ENCODE peak calls at places on chromosome X, in six cellular contexts. F is lower lobe of right lung, B is IMR-90, N is K562, U is A549, C is hepatocyte. M is an unnamed sample.

GRCh38 chrX:151359931-151360871 is 36.8 kb upstream of the VMA21 start:
- DNase-seq in U (no peak), F (peak; percentile 44), N (peak; percentile 8), B (no peak), C (peak; percentile 40), M (no peak)

GRCh38 chrX:154084449-154085300 is 12.8 kb downstream of the MECP2 start:
- DNase-seq in U (no peak), B (no peak), F (no peak), N (no peak), C (no peak), M (no peak)

GRCh38 chrX:78327370-78328048 is at the start of gene CYSLTR1:
- DNase-seq in N (no peak), B (no peak), F (no peak), C (no peak), U (no peak), M (no peak)

GRCh38 chrX:119655125-119655524 is 37.8 kb downstream of the SEPTIN6 start:
- DNase-seq in N (peak; percentile 54), B (peak; percentile 88), F (no peak), C (peak; percentile 64), U (peak; percentile 11), M (no peak)

GRCh38 chrX:150558424-150558823 is 10.0 kb upstream of the MTM1 start:
- DNase-seq in U (no peak), F (no peak), N (no peak), C (no peak), B (no peak), M (no peak)

GRCh38 chrX:11558972-11559371 is 106.7 kb downstream of the ARHGAP6 start:
- DNase-seq in C (peak; percentile 7), U (peak; percentile 44), B (no peak), N (peak; percentile 68), F (peak; percentile 41), M (no peak)

GRCh38 chrX:19705196-19705769 is 182.1 kb downstream of the SH3KBP1 start:
- DNase-seq in C (no peak), N (no peak), U (no peak), B (no peak), F (no peak), M (no peak)

GRCh38 chrX:153571159-153571908 is 27.6 kb downstream of the CCNQ start:
- DNase-seq in U (no peak), C (no peak), N (no peak), F (no peak), B (no peak), M (no peak)

GRCh38 chrX:50962156-50962555 is 51.6 kb downstream of the BMP15 start:
- DNase-seq in B (no peak), U (no peak), C (no peak), F (no peak), N (no peak), M (no peak)

GRCh38 chrX:153638041-153638371 is 9.0 kb upstream of the DUSP9 start:
- DNase-seq in N (no peak), C (no peak), F (no peak), B (no peak), U (no peak), M (no peak)

GRCh38 chrX:2774776-2775175 is 22.9 kb downstream of the XG start:
- DNase-seq in N (no peak), C (no peak), B (no peak), U (no peak), F (no peak), M (no peak)
- TF ChIP-seq CTCF in N (no peak), C (no peak), B (no peak), U (no peak), F (no peak), M (no peak)

DNA sequence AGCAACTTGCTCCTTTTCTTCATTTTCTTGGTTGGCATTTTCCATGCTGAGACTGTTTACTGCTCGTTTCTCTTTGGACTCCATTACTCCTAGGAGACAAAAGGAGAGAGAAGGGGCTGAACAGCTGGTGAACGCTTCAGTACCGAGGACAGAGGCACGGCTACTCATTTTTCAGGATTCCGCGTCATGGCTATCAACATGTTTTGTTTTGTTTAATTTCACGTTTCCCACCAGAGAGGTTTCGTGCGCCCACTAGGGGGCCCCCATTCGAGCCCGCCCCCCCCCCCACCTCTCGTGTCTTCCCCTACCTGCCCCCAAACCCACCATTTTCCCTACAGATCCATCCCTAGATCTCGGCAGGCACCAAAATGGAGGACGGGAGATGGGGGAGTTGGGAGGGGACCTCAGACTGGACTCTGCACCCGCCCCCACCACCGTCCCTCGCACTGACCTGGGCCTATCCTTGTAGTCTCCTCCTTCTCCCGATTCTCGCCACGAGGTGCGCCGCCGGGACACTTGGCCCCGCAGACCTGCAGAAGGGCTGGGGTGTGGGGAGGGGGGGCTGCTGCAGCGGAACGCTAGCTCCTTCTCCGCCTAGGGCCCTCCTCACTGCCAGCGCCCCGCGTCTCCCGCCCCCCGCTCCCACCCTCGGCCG is 653 bp downstream of the BEX1 start:
- DNase-seq in B (peak; percentile 12), F (no peak), C (peak; percentile 58), N (no peak), U (no peak), M (no peak)
- TF ChIP-seq CTCF in B (no peak), F (no peak), C (peak; percentile 19), N (no peak), U (no peak), M (peak; percentile 58)

DNA sequence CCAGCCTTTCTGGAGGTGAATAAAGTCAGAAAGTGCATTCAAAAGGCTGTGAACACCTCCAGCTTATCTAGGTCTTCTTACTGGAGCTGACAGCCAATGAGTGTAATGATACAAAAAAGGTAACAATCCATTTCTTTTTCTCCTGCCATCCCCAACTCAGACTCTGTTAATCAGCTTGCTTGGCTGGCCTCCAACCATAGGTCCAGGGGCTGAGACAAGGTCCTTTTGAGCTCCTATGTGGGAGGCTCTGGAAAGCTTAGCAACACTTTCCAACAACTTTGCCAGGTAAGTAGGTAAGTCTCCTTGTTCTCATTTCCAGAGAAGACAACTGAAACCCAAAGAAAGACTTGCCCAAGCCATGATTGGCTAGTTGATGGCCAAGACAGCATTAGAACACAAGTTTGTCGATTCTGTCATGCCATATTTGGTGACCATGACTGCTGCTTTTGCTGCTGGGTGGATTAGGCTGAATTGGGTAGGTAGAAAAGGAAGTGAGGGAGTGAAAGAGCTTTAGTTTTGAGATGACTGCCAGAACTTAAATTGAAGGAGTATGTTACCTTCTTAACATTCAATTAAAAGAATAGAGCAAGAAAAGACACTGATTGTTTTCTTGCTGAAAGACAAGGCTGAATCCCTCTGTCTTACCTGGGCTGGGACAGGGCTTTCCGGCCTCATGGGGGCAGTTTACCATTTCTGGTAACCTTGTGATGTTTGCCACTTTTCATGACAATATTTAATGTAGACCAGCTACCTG is 22.8 kb downstream of the VSIG4 start:
- DNase-seq in B (no peak), N (no peak), F (no peak), U (no peak), C (no peak), M (no peak)
- TF ChIP-seq CTCF in B (no peak), N (no peak), F (no peak), U (no peak), C (no peak), M (no peak)

GRCh38 chrX:8319359-8319758 is 145.3 kb upstream of the VCX3B start:
- DNase-seq in N (no peak), C (no peak), B (no peak), F (no peak), U (no peak), M (no peak)

DNA sequence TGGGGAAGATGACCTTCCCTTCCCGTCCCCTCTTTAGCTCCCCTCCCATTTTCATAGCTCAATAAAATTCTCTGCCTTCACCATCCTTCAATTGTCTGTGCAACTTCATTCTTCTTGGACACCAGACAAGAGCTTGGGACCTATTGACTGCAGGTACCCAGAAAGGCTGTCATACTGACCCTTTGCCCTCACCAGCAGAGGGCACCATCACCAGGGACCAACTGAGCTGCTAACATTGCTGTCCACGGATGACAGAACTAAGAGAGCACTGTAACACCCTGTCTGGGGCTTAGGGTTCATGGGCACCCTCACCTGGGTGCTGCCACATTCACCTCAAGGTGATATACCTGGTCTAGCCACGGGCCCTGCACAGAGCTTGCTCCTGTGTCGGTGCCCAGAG is 141.3 kb upstream of the VCX3B start:
- DNase-seq in F (no peak), N (no peak), C (no peak), U (peak; percentile 8), B (no peak), M (no peak)
- TF ChIP-seq CTCF in F (no peak), N (no peak), C (no peak), U (no peak), B (no peak), M (no peak)

DNA sequence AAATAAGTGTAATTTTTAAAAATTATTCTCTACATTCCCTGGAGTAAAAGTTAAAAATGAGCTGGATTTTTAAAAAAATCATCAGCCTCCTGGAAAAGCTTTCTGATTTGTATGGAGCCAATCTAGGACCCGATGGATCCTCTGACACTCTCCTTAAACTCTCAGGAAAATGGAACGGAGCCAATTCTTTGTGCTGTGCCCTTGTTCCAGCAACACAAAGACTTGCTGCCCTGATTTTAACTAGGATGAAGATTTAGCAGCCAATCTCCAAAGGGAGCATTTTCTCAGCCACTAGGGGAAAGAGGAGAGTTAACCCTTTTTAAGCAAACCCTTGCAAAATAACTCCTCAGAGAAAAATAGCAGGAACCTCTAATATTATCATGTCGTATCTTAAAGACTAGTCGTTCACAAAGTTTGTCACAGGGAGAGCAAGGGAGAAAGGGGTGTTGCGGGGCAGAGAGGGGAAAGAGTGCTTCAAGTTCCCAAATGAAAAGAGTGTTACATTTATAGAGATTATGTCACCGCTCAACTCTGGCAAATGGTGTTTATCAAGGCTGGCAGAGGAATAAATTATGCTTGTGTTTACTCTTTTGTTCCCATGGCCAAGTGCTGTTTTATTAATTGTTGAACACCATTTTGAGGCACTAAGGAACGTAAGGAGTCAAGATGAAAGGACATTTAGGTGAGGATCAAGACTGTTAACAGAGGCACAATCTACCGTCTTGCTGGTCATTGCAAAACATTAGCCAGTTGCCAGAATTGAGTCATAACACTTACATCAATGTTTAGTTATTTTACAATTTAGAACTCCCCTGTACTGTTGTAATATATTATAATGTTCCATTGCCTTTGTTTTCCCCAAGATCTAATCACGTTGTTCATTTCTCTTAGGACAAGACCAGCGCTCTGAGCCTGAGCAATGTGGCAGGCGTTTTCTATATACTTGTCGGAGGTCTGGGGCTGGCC is 250.7 kb downstream of the THOC2 start:
- DNase-seq in N (no peak), U (no peak), F (no peak), C (no peak), B (peak; percentile 27), M (no peak)
- TF ChIP-seq CTCF in N (no peak), U (no peak), F (no peak), C (no peak), B (no peak), M (peak; percentile 37)

DNA sequence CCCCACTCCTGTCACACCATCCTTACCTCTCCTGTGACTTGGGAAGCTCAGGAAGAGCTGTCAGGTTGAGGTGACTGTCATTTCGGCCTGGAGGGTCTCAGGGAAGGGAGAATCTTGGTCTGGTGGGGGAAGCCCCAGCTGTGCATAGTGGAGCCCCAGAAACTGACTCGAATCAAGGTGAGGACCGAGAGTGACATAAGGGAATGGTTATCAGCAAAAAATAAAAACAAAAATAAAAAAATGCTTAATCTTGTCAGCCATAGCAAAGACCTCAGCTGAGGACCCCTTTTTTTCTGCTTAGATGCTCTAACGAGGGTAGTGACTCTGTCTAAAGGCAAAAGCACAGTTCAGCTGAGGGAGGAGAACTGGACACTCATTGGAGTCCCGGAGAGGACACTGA is at the start of gene MAGEB17:
- DNase-seq in C (no peak), F (no peak), N (no peak), U (no peak), B (no peak), M (no peak)
- TF ChIP-seq CTCF in C (no peak), F (no peak), N (no peak), U (no peak), B (no peak), M (no peak)

GRCh38 chrX:2707334-2707760 is 16.3 kb downstream of the CD99 start:
- DNase-seq in U (peak; percentile 97), F (no peak), N (no peak), B (peak; percentile 95), C (peak; percentile 83), M (no peak)
- TF ChIP-seq CTCF in U (no peak), F (no peak), N (no peak), B (no peak), C (no peak), M (no peak)

M was measured in type B pancreatic cell.